ENCODE peak calls at places on chromosomes 3 and 15, in six cellular contexts. T, N, Y, F, W and L are unnamed samples.

GRCh38 chr3:29140706-29141105 is 140.2 kb upstream of the RBMS3 start:
- DNase-seq in T (no peak), N (peak; percentile 62), Y (no peak), F (peak; percentile 49), W (no peak), L (peak; percentile 84)

GRCh38 chr3:9352917-9353823 is 9.7 kb upstream of the THUMPD3 start:
- DNase-seq in T (peak; percentile 68), N (peak; percentile 77), Y (peak; percentile 80), F (peak; percentile 82), W (peak; percentile 75), L (peak; percentile 67)

GRCh38 chr3:153670577-153670976 is 450.6 kb upstream of the ARHGEF26 start:
- DNase-seq in T (no peak), N (no peak), Y (no peak), F (no peak), W (no peak), L (no peak)

GRCh38 chr3:150439657-150440056 is 31.6 kb downstream of the TSC22D2 start:
- DNase-seq in T (no peak), N (peak; percentile 39), Y (peak; percentile 43), F (no peak), W (no peak), L (no peak)

GRCh38 chr3:49017978-49018706 is at the start of gene DALRD3:
- DNase-seq in T (peak; percentile 86), N (peak; percentile 74), Y (peak; percentile 78), F (peak; percentile 88), W (peak; percentile 89), L (peak; percentile 65)

GRCh38 chr3:59737209-59737608 is 687.4 kb upstream of the CFAP20DC start:
- DNase-seq in T (no peak), N (no peak), Y (no peak), F (no peak), W (no peak), L (no peak)

GRCh38 chr3:173733029-173733652 is 335.6 kb downstream of the NLGN1 start:
- DNase-seq in T (no peak), N (peak; percentile 42), Y (peak; percentile 49), F (peak; percentile 68), W (peak; percentile 3), L (no peak)

GRCh38 chr15:50907866-50908208 is 646 bp upstream of the AP4E1 start:
- DNase-seq in T (peak; percentile 53), N (peak; percentile 61), Y (peak; percentile 15), F (peak; percentile 74), W (peak; percentile 67), L (peak; percentile 47)

GRCh38 chr3:30708472-30708871 is 102.1 kb downstream of the TGFBR2 start:
- DNase-seq in T (no peak), N (no peak), Y (peak; percentile 53), F (no peak), W (no peak), L (no peak)

GRCh38 chr15:87365221-87365620 is 891.3 kb downstream of the NTRK3 start:
- DNase-seq in T (no peak), N (peak; percentile 63), Y (peak; percentile 61), F (peak; percentile 76), W (no peak), L (no peak)

GRCh38 chr3:52721742-52722033 is 15.8 kb downstream of the SPCS1 start:
- DNase-seq in T (no peak), N (no peak), Y (no peak), F (no peak), W (no peak), L (no peak)

GRCh38 chr3:12444582-12445468 is 39.5 kb upstream of the TSEN2 start:
- DNase-seq in T (peak; percentile 43), N (peak; percentile 22), Y (peak; percentile 99), F (no peak), W (no peak), L (no peak)

GRCh38 chr3:191761906-191762305 is 300.9 kb downstream of the PYDC2 start:
- DNase-seq in T (no peak), N (no peak), Y (no peak), F (peak; percentile 2), W (no peak), L (no peak)

GRCh38 chr3:151135548-151136337 is 50.3 kb downstream of the MED12L start:
- DNase-seq in T (no peak), N (no peak), Y (peak; percentile 35), F (no peak), W (peak; percentile 35), L (peak; percentile 83)

GRCh38 chr3:40116478-40117162 is 192.9 kb upstream of the EIF1B start:
- DNase-seq in T (no peak), N (no peak), Y (peak; percentile 38), F (peak; percentile 88), W (no peak), L (no peak)

GRCh38 chr3:130621824-130622223 is 104.8 kb downstream of the COL6A6 start:
- DNase-seq in T (no peak), N (no peak), Y (no peak), F (no peak), W (no peak), L (no peak)

GRCh38 chr3:55160241-55160877 is 232.5 kb upstream of the LRTM1 start:
- DNase-seq in T (no peak), N (peak; percentile 100), Y (peak; percentile 88), F (peak; percentile 99), W (no peak), L (no peak)

GRCh38 chr3:57682284-57682683 is 10.6 kb downstream of the DENND6A start:
- DNase-seq in T (no peak), N (no peak), Y (peak; percentile 25), F (peak; percentile 37), W (no peak), L (no peak)

GRCh38 chr15:48695835-48696573 is 50.5 kb upstream of the FBN1 start:
- DNase-seq in T (no peak), N (no peak), Y (no peak), F (no peak), W (peak; percentile 63), L (no peak)

GRCh38 chr3:50324351-50325144 is 2.0 kb upstream of the HYAL2 start:
- DNase-seq in T (peak; percentile 90), N (peak; percentile 80), Y (peak; percentile 80), F (peak; percentile 75), W (peak; percentile 86), L (peak; percentile 71)

GRCh38 chr3:99317196-99317595 is 321.2 kb upstream of the COL8A1 start:
- DNase-seq in T (no peak), N (no peak), Y (no peak), F (no peak), W (no peak), L (no peak)

GRCh38 chr3:66272016-66272415 is 51.2 kb downstream of the SLC25A26 start:
- DNase-seq in T (no peak), N (peak; percentile 36), Y (no peak), F (no peak), W (no peak), L (no peak)

GRCh38 chr3:127299276-127299675 is 11.4 kb upstream of the PRR20G start:
- DNase-seq in T (no peak), N (no peak), Y (no peak), F (peak; percentile 10), W (no peak), L (no peak)

GRCh38 chr15:42090781-42091180 is 3.6 kb downstream of the PLA2G4D start:
- DNase-seq in T (no peak), N (no peak), Y (no peak), F (no peak), W (no peak), L (no peak)

GRCh38 chr15:57329582-57330367 is 46.5 kb upstream of the CGNL1 start:
- DNase-seq in T (no peak), N (no peak), Y (no peak), F (no peak), W (peak; percentile 54), L (no peak)

GRCh38 chr3:104519468-104519867 is 847.2 kb upstream of the ALCAM start:
- DNase-seq in T (no peak), N (no peak), Y (no peak), F (no peak), W (no peak), L (no peak)

GRCh38 chr3:104521606-104522336 is 844.9 kb upstream of the ALCAM start:
- DNase-seq in T (no peak), N (peak; percentile 1), Y (no peak), F (no peak), W (no peak), L (no peak)

GRCh38 chr3:104523136-104523535 is 843.6 kb upstream of the ALCAM start:
- DNase-seq in T (no peak), N (no peak), Y (no peak), F (no peak), W (no peak), L (no peak)

GRCh38 chr3:104519968-104520655 is 846.6 kb upstream of the ALCAM start:
- DNase-seq in T (no peak), N (no peak), Y (no peak), F (no peak), W (no peak), L (no peak)

DNA sequence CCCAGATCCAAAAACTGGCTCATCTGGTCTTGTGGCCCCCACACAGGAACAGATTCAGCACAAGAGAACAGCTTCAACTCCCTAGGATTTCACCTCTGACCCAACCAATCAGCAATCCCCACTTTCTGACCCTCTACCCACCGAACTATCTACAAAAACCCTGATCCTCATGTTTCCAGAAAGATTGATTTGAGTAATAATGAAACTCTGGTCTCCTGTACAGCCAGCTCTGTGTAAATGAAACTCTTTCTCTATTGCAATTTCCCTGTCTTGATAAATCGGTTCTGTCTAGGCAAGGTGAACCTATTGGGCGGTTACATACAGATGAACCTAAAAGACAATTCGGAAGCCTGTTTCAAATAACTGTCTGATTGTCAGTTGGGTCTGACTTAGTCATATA is 847.6 kb upstream of the ALCAM start:
- DNase-seq in T (no peak), N (no peak), Y (no peak), F (no peak), W (no peak), L (no peak)
- H3K4me2 ChIP-seq in T (peak overlapping the region; percentile 61), N (no peak overlapping the region), Y (no peak overlapping the region), F (no peak overlapping the region), W (no peak overlapping the region), L (no peak overlapping the region)

GRCh38 chr3:72344256-72345046 is 503.8 kb downstream of the SHQ1 start:
- DNase-seq in T (no peak), N (no peak), Y (no peak), F (no peak), W (no peak), L (no peak)
- H3K4me2 ChIP-seq in T (no peak overlapping the region), N (no peak overlapping the region), Y (no peak overlapping the region), F (no peak overlapping the region), W (no peak overlapping the region), L (no peak overlapping the region)

DNA sequence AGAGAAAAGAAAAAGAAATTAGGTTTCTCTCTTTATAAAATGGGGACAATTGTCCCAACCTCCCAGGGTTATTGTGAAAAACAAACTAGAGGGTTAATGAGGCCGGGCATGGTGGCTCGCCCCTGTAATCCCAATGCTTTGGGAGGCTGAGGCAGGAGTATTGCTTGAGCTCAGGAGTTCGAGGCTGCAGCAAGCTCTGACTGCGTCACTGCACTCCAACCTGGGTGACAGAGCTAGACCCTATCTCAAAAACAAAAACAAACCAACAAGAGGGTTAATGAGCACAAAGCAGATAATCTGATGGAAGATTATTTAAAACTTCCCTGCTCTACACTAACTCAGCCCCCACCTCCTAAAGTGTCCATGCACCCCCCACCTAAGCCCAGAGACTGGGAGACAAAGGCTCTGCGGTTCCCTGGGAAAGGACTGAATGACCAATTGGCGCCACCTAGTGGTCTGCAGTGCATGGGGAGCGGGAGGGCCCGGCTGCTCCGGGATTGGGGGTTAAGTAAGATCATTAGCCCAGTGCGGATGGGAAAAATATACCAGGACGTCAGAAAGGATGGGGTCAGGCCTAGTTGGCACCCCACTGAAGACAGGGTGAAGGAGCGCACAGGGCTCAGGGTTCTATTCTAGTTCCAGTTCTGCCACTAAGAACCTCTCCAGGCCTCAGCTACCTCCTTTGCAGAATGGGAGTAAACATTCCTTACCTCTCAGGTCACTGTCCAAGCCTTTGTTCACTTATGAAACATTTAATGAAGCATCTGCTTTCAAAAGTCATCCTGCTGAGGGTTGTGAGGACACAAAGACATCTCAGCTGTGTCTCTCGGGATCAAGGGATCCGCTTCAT is 15.6 kb downstream of the PIF1 start:
- DNase-seq in T (peak; percentile 91), N (peak; percentile 80), Y (peak; percentile 73), F (peak; percentile 86), W (peak; percentile 84), L (peak; percentile 72)
- H3K4me2 ChIP-seq in T (peak overlapping the region; percentile 56), N (no peak overlapping the region), Y (no peak overlapping the region), F (peak overlapping the region; percentile 31), W (no peak overlapping the region), L (no peak overlapping the region)

GRCh38 chr3:197478746-197479668 is 76.8 kb downstream of the BDH1 start:
- DNase-seq in T (no peak), N (no peak), Y (peak; percentile 64), F (peak; percentile 72), W (no peak), L (no peak)
- H3K4me2 ChIP-seq in T (no peak overlapping the region), N (no peak overlapping the region), Y (no peak overlapping the region), F (peak overlapping the region; percentile 44), W (no peak overlapping the region), L (no peak overlapping the region)